ENCODE peak calls at places on chromosome 20, in four cellular contexts. One of them, this sample, is unnamed.

GRCh38 chr20:46199198-46199597 is 81.1 kb downstream of the CD40 start:
- DNase-seq in H1: peak
- DNase-seq in mesendoderm: peak
- DNase-seq in IMR-90: no peak
- DNase-seq in this sample: peak

GRCh38 chr20:43722153-43722505 is 4.7 kb downstream of the GTSF1L start:
- DNase-seq in H1: no peak
- DNase-seq in mesendoderm: no peak
- DNase-seq in IMR-90: no peak
- DNase-seq in this sample: no peak

GRCh38 chr20:9407805-9408421 is 106.5 kb upstream of the LAMP5 start:
- DNase-seq in H1: peak
- DNase-seq in mesendoderm: peak
- DNase-seq in IMR-90: peak
- DNase-seq in this sample: peak

GRCh38 chr20:37345339-37346231 is at the start of gene SRC:
- DNase-seq in H1: peak
- DNase-seq in mesendoderm: peak
- DNase-seq in IMR-90: peak
- DNase-seq in this sample: peak

GRCh38 chr20:41507851-41508250 is 110.3 kb downstream of the CHD6 start:
- DNase-seq in H1: no peak
- DNase-seq in mesendoderm: no peak
- DNase-seq in IMR-90: no peak
- DNase-seq in this sample: no peak

GRCh38 chr20:14331671-14332070 is 5.7 kb downstream of the FLRT3 start:
- DNase-seq in H1: no peak
- DNase-seq in mesendoderm: no peak
- DNase-seq in IMR-90: no peak
- DNase-seq in this sample: no peak

GRCh38 chr20:45433316-45433715 is 17.4 kb downstream of the PIGT start:
- DNase-seq in H1: no peak
- DNase-seq in mesendoderm: peak
- DNase-seq in IMR-90: peak
- DNase-seq in this sample: no peak

GRCh38 chr20:41221614-41222218 is 84.4 kb downstream of the PLCG1 start:
- DNase-seq in H1: no peak
- DNase-seq in mesendoderm: no peak
- DNase-seq in IMR-90: no peak
- DNase-seq in this sample: no peak

GRCh38 chr20:23120261-23120660 is 34.1 kb upstream of the CD93 start:
- DNase-seq in H1: no peak
- DNase-seq in mesendoderm: no peak
- DNase-seq in IMR-90: no peak
- DNase-seq in this sample: no peak

GRCh38 chr20:38156888-38157634 is 8.0 kb downstream of the TGM2 start:
- DNase-seq in H1: no peak
- DNase-seq in mesendoderm: no peak
- DNase-seq in IMR-90: peak
- DNase-seq in this sample: no peak

GRCh38 chr20:45337367-45338120 is 10.7 kb downstream of the SDC4 start:
- DNase-seq in H1: peak
- DNase-seq in mesendoderm: peak
- DNase-seq in IMR-90: peak
- DNase-seq in this sample: no peak

GRCh38 chr20:14307956-14308355 is 29.5 kb downstream of the FLRT3 start:
- DNase-seq in H1: no peak
- DNase-seq in mesendoderm: no peak
- DNase-seq in IMR-90: no peak
- DNase-seq in this sample: no peak

GRCh38 chr20:15618912-15619311 is 954.3 kb downstream of the KIF16B start:
- DNase-seq in H1: no peak
- DNase-seq in mesendoderm: peak
- DNase-seq in IMR-90: no peak
- DNase-seq in this sample: no peak

GRCh38 chr20:51767867-51768758 is at the start of gene ATP9A:
- DNase-seq in H1: peak
- DNase-seq in mesendoderm: peak
- DNase-seq in IMR-90: peak
- DNase-seq in this sample: no peak

GRCh38 chr20:58723628-58723984 is 31.0 kb downstream of the NPEPL1 start:
- DNase-seq in H1: peak
- DNase-seq in mesendoderm: no peak
- DNase-seq in IMR-90: no peak
- DNase-seq in this sample: no peak
- H3K23ac ChIP-seq in H1: no peak
- H3K23ac ChIP-seq in mesendoderm: no peak
- H3K23ac ChIP-seq in IMR-90: no peak
- H3K23ac ChIP-seq in this sample: no peak

DNA sequence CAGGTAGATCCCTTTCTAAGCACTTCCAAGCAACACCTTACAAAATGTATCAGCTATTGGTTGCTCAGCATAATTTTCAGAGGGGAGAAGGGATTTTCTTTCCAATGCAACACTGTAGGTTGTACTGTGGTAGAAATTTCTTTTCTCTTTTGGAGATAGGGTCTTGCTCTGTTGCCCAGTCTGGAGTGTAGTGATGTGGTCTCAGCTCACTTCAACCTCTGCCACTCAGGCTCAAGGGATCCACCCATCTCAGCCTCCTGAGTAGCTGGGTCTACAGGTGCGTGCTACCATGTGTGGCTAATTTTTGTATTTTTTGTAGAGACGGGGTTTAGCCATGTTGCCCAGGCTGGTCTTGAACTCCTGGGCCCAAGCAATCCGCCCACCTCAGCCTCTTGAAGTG is 16.3 kb downstream of the RAD21L1 start:
- DNase-seq in H1: no peak
- DNase-seq in mesendoderm: no peak
- DNase-seq in IMR-90: no peak
- DNase-seq in this sample: no peak
- H2BK120ac ChIP-seq in H1: no peak
- H2BK120ac ChIP-seq in mesendoderm: no peak
- H2BK120ac ChIP-seq in IMR-90: peak
- H2BK120ac ChIP-seq in this sample: no peak

DNA sequence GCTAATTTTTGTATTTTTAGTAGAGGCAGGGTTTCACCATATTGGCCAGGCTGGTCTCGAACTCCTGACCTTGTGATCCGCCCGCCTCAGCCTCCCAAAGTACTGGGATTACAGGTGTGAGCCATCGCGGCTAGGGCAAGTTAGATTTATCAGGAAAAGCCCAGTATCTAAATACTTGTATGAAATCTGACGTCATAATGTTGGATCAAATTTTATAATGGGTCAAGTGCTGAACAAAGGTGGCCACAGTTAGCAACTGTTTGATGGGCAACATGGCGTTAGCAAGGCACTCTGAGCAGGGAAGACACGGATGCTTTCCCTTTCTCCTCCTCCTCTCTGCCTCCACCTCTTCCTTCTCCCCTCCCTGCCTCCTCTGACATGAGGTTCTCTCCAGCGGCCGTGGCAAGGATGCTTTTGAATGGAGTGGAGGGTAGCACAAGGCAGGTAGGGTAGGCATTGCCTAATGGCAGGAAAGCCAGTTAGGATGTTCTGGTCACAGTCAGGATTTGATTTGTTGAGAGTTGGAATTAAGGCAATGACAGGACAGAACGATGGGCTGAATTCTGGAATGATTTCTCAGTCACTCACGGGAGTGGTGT is 149.6 kb downstream of the BCAS1 start:
- DNase-seq in H1: no peak
- DNase-seq in mesendoderm: no peak
- DNase-seq in IMR-90: no peak
- DNase-seq in this sample: no peak
- H4K5ac ChIP-seq in H1: no peak
- H4K5ac ChIP-seq in mesendoderm: no peak
- H4K5ac ChIP-seq in IMR-90: no peak
- H4K5ac ChIP-seq in this sample: no peak

DNA sequence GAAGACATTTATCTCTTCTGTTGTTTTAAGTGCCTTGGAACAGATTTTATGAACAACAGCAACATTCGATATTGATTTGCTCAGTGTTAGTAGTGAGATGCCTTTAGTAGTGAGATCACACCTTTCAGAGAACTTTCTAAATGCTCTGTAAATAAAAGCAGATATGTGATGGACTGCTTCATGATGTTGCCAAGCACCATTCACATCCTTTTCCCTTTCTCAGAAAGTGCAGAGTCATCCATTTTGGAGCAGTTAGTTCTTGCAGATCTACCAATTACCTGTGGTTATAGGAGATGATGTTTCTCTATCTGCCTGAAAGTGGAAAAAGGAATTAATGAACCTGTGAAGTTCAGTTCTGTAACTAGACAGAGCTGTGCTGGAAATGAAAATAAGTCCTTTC is 27.0 kb downstream of the CBFA2T2 start:
- DNase-seq in H1: no peak
- DNase-seq in mesendoderm: peak
- DNase-seq in IMR-90: peak
- DNase-seq in this sample: no peak
- H3K23ac ChIP-seq in H1: no peak
- H3K23ac ChIP-seq in mesendoderm: no peak
- H3K23ac ChIP-seq in IMR-90: no peak
- H3K23ac ChIP-seq in this sample: no peak

DNA sequence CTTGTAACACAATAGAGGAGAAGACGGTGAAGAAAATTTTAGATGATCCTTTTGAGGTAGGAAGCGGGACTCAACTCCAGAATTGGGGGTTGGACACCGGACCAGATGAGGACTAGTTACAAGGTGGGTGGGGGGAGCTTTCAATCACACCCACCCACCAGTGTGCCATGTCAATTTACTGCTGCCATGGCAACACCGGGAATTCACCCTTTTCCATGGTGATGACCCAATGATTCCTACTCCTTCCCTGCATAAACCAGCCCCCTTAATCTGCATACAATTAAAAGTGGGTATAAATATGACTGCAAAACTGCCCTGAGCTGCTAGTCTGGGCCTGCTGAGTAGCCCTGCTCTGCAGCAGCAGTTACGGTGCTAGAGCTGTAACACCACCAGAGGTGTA is 14.7 kb downstream of the RAD21L1 start:
- DNase-seq in H1: no peak
- DNase-seq in mesendoderm: peak
- DNase-seq in IMR-90: no peak
- DNase-seq in this sample: no peak
- H2BK120ac ChIP-seq in H1: no peak
- H2BK120ac ChIP-seq in mesendoderm: no peak
- H2BK120ac ChIP-seq in IMR-90: no peak
- H2BK120ac ChIP-seq in this sample: no peak

DNA sequence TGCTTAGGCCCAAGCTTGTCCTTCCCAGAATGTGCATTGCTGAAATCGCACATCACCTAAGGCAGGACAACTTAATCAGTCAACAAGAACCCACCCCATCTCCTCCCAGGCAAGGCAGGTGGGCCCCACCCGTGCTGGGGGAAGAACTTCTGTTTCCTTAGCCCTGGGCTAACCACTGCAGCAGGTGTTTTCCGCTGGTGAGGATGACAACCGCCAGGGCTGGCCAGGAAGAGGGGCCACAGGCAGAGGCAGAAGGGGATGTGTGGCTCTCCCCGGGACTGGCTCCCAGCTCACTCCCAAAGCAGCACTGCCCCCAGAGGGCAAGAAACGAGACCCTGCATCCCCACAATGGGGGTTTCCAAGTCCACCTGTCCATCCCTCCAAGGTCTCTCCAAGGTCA is 168.4 kb upstream of the CST7 start:
- DNase-seq in H1: no peak
- DNase-seq in mesendoderm: no peak
- DNase-seq in IMR-90: no peak
- DNase-seq in this sample: peak
- H4K5ac ChIP-seq in H1: no peak
- H4K5ac ChIP-seq in mesendoderm: no peak
- H4K5ac ChIP-seq in IMR-90: no peak
- H4K5ac ChIP-seq in this sample: no peak

GRCh38 chr20:62980380-62980960 is 26.3 kb downstream of the BHLHE23 start:
- DNase-seq in H1: no peak
- DNase-seq in mesendoderm: no peak
- DNase-seq in IMR-90: no peak
- DNase-seq in this sample: no peak

GRCh38 chr20:62979876-62980373 is 26.8 kb downstream of the BHLHE23 start:
- DNase-seq in H1: no peak
- DNase-seq in mesendoderm: no peak
- DNase-seq in IMR-90: no peak
- DNase-seq in this sample: no peak

GRCh38 chr20:62982124-62983075 is 24.4 kb downstream of the BHLHE23 start:
- DNase-seq in H1: no peak
- DNase-seq in mesendoderm: no peak
- DNase-seq in IMR-90: no peak
- DNase-seq in this sample: no peak

GRCh38 chr20:62979310-62979709 is 26.8 kb downstream of the SLC17A9 start:
- DNase-seq in H1: no peak
- DNase-seq in mesendoderm: no peak
- DNase-seq in IMR-90: no peak
- DNase-seq in this sample: no peak

DNA sequence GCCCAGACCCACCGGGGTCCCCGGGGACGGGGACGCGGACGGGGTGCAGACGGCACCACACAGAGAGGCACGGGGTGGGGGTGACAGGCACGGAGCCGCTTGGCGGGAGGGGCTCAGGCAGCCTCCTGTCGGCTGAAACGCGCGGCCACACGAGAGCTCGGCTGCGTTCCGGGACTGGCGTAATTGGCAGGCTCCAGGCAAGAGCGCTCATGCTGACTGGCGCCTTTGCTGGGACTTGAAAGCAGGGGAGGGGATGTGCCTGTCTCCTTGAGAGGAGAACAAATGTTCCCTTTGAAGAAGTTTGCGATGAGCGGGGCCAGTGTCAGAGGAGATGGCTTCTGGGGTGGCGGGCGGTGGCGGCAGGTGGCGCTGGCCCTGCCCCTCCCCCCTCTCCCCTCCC is 25.8 kb downstream of the BHLHE23 start:
- DNase-seq in H1: no peak
- DNase-seq in mesendoderm: no peak
- DNase-seq in IMR-90: no peak
- DNase-seq in this sample: peak
- H3K23ac ChIP-seq in H1: no peak
- H3K23ac ChIP-seq in mesendoderm: no peak
- H3K23ac ChIP-seq in IMR-90: no peak
- H3K23ac ChIP-seq in this sample: no peak

GRCh38 chr20:7090001-7090400 is 322.5 kb downstream of the BMP2 start:
- DNase-seq in H1: no peak
- DNase-seq in mesendoderm: no peak
- DNase-seq in IMR-90: no peak
- DNase-seq in this sample: no peak

GRCh38 chr20:7090753-7091310 is 323.3 kb downstream of the BMP2 start:
- DNase-seq in H1: no peak
- DNase-seq in mesendoderm: peak
- DNase-seq in IMR-90: no peak
- DNase-seq in this sample: peak

GRCh38 chr20:7091655-7092054 is 324.2 kb downstream of the BMP2 start:
- DNase-seq in H1: no peak
- DNase-seq in mesendoderm: peak
- DNase-seq in IMR-90: no peak
- DNase-seq in this sample: no peak

DNA sequence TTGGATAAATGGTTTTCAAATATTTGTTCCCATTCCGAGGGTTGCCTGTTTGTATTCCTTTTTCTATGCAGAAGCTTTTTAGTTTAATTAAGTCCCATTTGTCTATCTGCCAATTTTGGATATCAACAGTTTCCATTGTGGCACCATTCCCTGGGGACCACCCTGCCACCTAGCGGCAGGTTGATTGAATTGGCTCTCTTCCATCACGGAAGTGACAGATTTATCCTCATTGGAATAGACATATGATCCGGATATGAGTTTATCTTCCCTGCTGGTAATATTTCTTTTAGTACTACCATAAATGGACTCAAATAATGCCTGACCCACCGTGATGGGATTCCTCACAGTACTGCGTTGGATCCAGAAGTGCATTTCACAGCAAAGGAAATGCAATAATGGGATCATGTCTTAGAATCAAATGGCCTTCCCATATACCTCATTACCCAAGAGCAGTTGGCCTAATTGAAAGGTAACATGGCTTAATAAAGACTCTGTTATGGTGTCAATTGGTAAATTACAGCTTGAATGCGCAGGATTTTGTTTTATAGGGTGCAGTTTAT is 327.0 kb downstream of the BMP2 start:
- DNase-seq in H1: peak
- DNase-seq in mesendoderm: peak
- DNase-seq in IMR-90: peak
- DNase-seq in this sample: peak
- H2BK120ac ChIP-seq in H1: no peak
- H2BK120ac ChIP-seq in mesendoderm: no peak
- H2BK120ac ChIP-seq in IMR-90: no peak
- H2BK120ac ChIP-seq in this sample: no peak

This sample was measured in H9.